ENCODE peak calls at places on chromosomes 7 and 10, in nine cellular contexts. P is hepatocyte, R is GM10248, Z is left ventricle myocardium inferior, C is BJ, V is OCI-LY7, E is sigmoid colon, I is ovary, Q is fibroblast of villous mesenchyme. J is an unnamed sample.

GRCh38 chr10:127989481-127989964 is 82.6 kb downstream of the PTPRE start:
- DNase-seq in P (no peak), R (no peak), Z (no peak), C (no peak), V (no peak), E (peak; percentile 61), I (no peak), Q (peak; percentile 84), J (no peak)

GRCh38 chr10:7401156-7401555 is 9.7 kb downstream of the SFMBT2 start:
- DNase-seq in P (no peak), R (no peak), Z (no peak), C (no peak), V (no peak), E (no peak), I (no peak), Q (no peak), J (no peak)

GRCh38 chr7:149824301-149824741 is 13.9 kb upstream of the ZNF862 start:
- DNase-seq in P (no peak), R (no peak), Z (no peak), C (no peak), V (no peak), E (no peak), I (no peak), Q (no peak), J (no peak)

GRCh38 chr7:123663200-123663599 is 7.5 kb downstream of the LMOD2 start:
- DNase-seq in P (no peak), R (no peak), Z (no peak), C (no peak), V (no peak), E (no peak), I (no peak), Q (no peak), J (no peak)

GRCh38 chr10:50622497-50623298 is 1.1 kb downstream of the SGMS1 start:
- DNase-seq in P (peak; percentile 59), R (peak; percentile 23), Z (peak; percentile 34), C (no peak), V (peak; percentile 52), E (peak; percentile 81), I (peak; percentile 53), Q (peak; percentile 48), J (peak; percentile 53)

GRCh38 chr10:16896993-16897392 is 79.8 kb upstream of the RSU1 start:
- DNase-seq in P (no peak), R (no peak), Z (no peak), C (no peak), V (no peak), E (no peak), I (no peak), Q (no peak), J (no peak)

GRCh38 chr7:34430456-34430855 is 227.6 kb upstream of the NPSR1 start:
- DNase-seq in P (peak; percentile 38), R (peak; percentile 14), Z (no peak), C (peak; percentile 12), V (no peak), E (no peak), I (no peak), Q (peak; percentile 4), J (peak; percentile 88)

GRCh38 chr7:7535688-7536087 is at the start of gene COL28A1:
- DNase-seq in P (no peak), R (no peak), Z (no peak), C (no peak), V (no peak), E (no peak), I (no peak), Q (no peak), J (no peak)

GRCh38 chr7:957418-958220 is 3.1 kb upstream of the ADAP1 start:
- DNase-seq in P (no peak), R (no peak), Z (peak; percentile 49), C (no peak), V (no peak), E (peak; percentile 80), I (no peak), Q (no peak), J (no peak)

GRCh38 chr7:131827421-131827820 is 271.0 kb upstream of the PODXL start:
- DNase-seq in P (no peak), R (no peak), Z (no peak), C (no peak), V (no peak), E (no peak), I (no peak), Q (no peak), J (no peak)

GRCh38 chr7:70113543-70113942 is 515.3 kb downstream of the AUTS2 start:
- DNase-seq in P (no peak), R (no peak), Z (no peak), C (no peak), V (no peak), E (no peak), I (no peak), Q (no peak), J (no peak)

GRCh38 chr7:93461350-93461749 is 113.2 kb downstream of the CALCR start:
- DNase-seq in P (no peak), R (no peak), Z (no peak), C (no peak), V (no peak), E (no peak), I (no peak), Q (no peak), J (no peak)

GRCh38 chr7:23242321-23242720 is 4.3 kb upstream of the GPNMB start:
- DNase-seq in P (no peak), R (peak; percentile 47), Z (no peak), C (no peak), V (no peak), E (no peak), I (no peak), Q (no peak), J (peak; percentile 13)

GRCh38 chr10:74529205-74529604 is 297.2 kb upstream of the KAT6B start:
- DNase-seq in P (no peak), R (no peak), Z (no peak), C (no peak), V (no peak), E (no peak), I (no peak), Q (no peak), J (no peak)

GRCh38 chr10:21638681-21639080 is 104.6 kb downstream of the MLLT10 start:
- DNase-seq in P (no peak), R (no peak), Z (no peak), C (no peak), V (no peak), E (no peak), I (no peak), Q (no peak), J (no peak)

GRCh38 chr10:60448246-60448645 is 58.6 kb upstream of the ANK3 start:
- DNase-seq in P (no peak), R (no peak), Z (no peak), C (no peak), V (no peak), E (no peak), I (no peak), Q (no peak), J (no peak)

GRCh38 chr7:90642978-90643377 is 46.9 kb downstream of the CDK14 start:
- DNase-seq in P (no peak), R (no peak), Z (no peak), C (no peak), V (no peak), E (no peak), I (no peak), Q (no peak), J (no peak)

GRCh38 chr7:90648107-90648506 is 52.0 kb downstream of the CDK14 start:
- DNase-seq in P (no peak), R (no peak), Z (no peak), C (no peak), V (no peak), E (no peak), I (no peak), Q (no peak), J (no peak)

GRCh38 chr7:90645784-90646183 is 49.7 kb downstream of the CDK14 start:
- DNase-seq in P (no peak), R (no peak), Z (no peak), C (no peak), V (no peak), E (no peak), I (no peak), Q (no peak), J (no peak)

DNA sequence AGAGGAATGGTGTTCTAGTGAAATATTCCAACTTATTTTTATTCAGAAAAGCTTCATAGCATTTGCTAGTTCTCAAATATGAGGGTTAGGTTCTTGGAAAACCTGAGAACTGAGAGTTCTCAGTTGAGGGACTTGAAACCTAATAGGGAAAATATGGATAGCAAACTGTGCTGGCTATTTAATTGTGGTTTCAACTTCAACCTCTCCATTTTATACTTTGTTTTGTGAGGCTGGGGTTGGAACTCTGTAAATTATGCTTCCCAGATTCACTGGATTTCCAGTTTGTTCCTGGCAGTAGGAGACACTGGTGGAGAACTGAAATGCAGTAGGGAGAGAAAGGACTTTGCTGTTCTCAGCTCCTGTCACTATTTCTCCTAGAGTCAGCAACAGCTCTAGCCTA is 52.7 kb downstream of the CDK14 start:
- DNase-seq in P (no peak), R (no peak), Z (no peak), C (no peak), V (no peak), E (no peak), I (no peak), Q (no peak), J (no peak)
- TF ChIP-seq CTCF in P (no peak), R (no peak), Z (no peak), C (no peak), V (no peak), E (no peak), I (no peak), Q (no peak), J (no peak)

DNA sequence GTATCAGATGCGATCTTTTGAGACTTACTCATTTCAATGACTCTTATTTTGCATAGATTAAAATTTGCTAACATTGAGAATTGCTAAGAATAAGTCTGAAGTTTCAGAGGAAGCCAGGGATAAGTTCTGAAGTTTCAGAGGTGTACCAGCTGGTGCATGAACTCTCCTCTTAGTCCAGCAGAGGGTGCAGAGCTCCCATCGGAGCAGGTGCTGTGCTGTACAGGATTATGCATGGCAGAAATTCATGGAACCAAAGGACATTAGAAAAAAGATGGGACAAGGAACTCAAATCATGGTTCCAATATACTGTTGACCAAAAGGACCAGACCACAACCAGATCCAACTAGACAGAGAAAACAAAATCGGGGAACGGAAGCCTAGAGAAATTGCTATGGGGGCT is 41.9 kb downstream of the MGAM2 start:
- DNase-seq in P (peak; percentile 45), R (peak; percentile 12), Z (no peak), C (no peak), V (no peak), E (no peak), I (no peak), Q (no peak), J (no peak)
- TF ChIP-seq CTCF in P (peak; percentile 41), R (no peak), Z (no peak), C (no peak), V (peak; percentile 39), E (no peak), I (no peak), Q (no peak), J (peak; percentile 56)

DNA sequence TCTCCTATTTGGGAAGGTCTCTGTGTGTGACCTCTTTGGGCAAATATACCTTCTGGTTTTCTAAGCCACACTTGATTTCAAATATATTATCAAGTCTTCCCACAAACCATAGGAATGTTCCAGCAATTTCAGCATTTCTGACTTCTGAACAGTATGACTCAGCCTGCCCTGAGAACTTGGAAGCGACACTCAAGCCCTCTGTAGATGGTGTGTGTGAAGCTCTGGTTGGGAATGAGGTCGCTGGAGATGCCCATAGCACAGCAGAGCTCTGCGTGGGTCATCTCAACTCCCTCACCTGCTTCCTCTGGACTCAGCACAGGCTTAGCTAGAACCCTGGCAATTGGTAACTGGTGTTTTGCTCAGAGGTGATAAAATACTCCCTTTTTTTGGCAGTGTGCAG is 87.3 kb upstream of the NRP1 start:
- DNase-seq in P (peak; percentile 58), R (no peak), Z (no peak), C (peak; percentile 63), V (no peak), E (peak; percentile 75), I (no peak), Q (peak; percentile 88), J (peak; percentile 92)
- TF ChIP-seq CTCF in P (no peak), R (no peak), Z (no peak), C (no peak), V (no peak), E (no peak), I (no peak), Q (no peak), J (no peak)

GRCh38 chr7:138865843-138866242 is 67.8 kb upstream of the ATP6V0A4 start:
- DNase-seq in P (no peak), R (peak; percentile 51), Z (no peak), C (no peak), V (peak; percentile 25), E (no peak), I (no peak), Q (no peak), J (no peak)
- TF ChIP-seq CTCF in P (peak; percentile 15), R (peak; percentile 47), Z (no peak), C (peak; percentile 19), V (peak; percentile 73), E (no peak), I (no peak), Q (peak; percentile 32), J (peak; percentile 35)

J was measured in cardiac fibroblast.